ENCODE peak calls at places on chromosomes 4 and X, in nine cellular contexts. Q, K, D, O, A, C, Z, M and T are unnamed samples. For H3K36me3, the result is how much of the 10 kb centered on the place peaks cover.

GRCh38 chr4:40473578-40474388 is 138.7 kb downstream of the CHRNA9 start:
- DNase-seq in Q (no peak), K (no peak), D (no peak), O (no peak), A (peak), C (no peak), Z (peak), M (no peak), T (no peak)

GRCh38 chrX:76428243-76429130 is 977 bp downstream of the MAGEE1 start:
- DNase-seq in Q (peak), K (peak), D (peak), O (peak), A (peak), C (peak), Z (peak), M (peak), T (no peak)

GRCh38 chrX:56232221-56233082 is at the start of gene KLF8:
- DNase-seq in Q (no peak), K (peak), D (peak), O (peak), A (peak), C (peak), Z (peak), M (peak), T (peak)

GRCh38 chr4:7052923-7053715 is 9.9 kb downstream of the TADA2B start:
- DNase-seq in Q (no peak), K (no peak), D (no peak), O (peak), A (no peak), C (peak), Z (no peak), M (peak), T (no peak)

GRCh38 chrX:68824152-68824433 is 4.7 kb upstream of the EFNB1 start:
- DNase-seq in Q (no peak), K (no peak), D (no peak), O (no peak), A (no peak), C (no peak), Z (no peak), M (no peak), T (no peak)

GRCh38 chr4:156898373-156899117 is 73.1 kb downstream of the PDGFC start:
- DNase-seq in Q (no peak), K (no peak), D (no peak), O (no peak), A (no peak), C (no peak), Z (no peak), M (no peak), T (peak)

GRCh38 chr4:72169861-72170260 is 138.1 kb downstream of the NPFFR2 start:
- DNase-seq in Q (no peak), K (no peak), D (no peak), O (no peak), A (no peak), C (no peak), Z (no peak), M (no peak), T (no peak)

GRCh38 chr4:17894421-17894820 is 83.6 kb downstream of the NCAPG start:
- DNase-seq in Q (no peak), K (no peak), D (no peak), O (no peak), A (no peak), C (no peak), Z (no peak), M (no peak), T (no peak)

GRCh38 chr4:160375746-160376452 is 1273.0 kb downstream of the RAPGEF2 start:
- DNase-seq in Q (no peak), K (no peak), D (no peak), O (no peak), A (peak), C (no peak), Z (no peak), M (no peak), T (peak)

GRCh38 chr4:185144601-185145240 is 1.7 kb downstream of the SLC25A4 start:
- DNase-seq in Q (no peak), K (no peak), D (no peak), O (no peak), A (no peak), C (no peak), Z (no peak), M (no peak), T (no peak)

DNA sequence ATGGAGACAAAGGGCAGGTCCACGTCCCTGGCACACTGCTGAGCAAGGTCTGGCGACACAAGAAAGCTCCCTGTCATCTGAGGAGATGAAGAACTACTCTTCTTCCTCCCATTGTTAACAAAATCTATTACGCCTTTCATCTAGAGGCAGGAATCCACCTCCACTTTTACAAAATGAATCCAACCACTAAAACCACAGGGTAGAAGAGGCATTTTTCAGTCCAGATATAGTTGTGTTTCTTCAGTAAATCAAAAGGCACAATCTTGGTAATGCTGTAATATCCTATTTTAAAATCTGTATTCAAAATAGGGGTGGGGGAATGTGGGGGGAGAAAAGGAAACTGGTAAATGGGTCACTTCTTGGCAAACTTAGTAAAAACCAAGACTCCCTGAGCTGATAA is 101.4 kb downstream of the CDS1 start:
- DNase-seq in Q (no peak), K (no peak), D (no peak), O (no peak), A (no peak), C (no peak), Z (no peak), M (no peak), T (no peak)
- H3K36me3 ChIP-seq in Q (under half), K (under half), D (under half), O (under half), A (under half), C (half or more), Z (under half), M (under half), T (under half)

GRCh38 chr4:140061194-140061593 is 92.8 kb downstream of the MAML3 start:
- DNase-seq in Q (no peak), K (no peak), D (no peak), O (no peak), A (no peak), C (no peak), Z (no peak), M (no peak), T (no peak)
- H3K4me3 ChIP-seq in Q (no peak), K (no peak), D (no peak), O (no peak), A (no peak), C (no peak), Z (no peak), M (no peak), T (no peak)

GRCh38 chr4:150209140-150209829 is 131.0 kb downstream of the DCLK2 start:
- DNase-seq in Q (peak), K (peak), D (no peak), O (peak), A (peak), C (peak), Z (peak), M (peak), T (peak)
- TF ChIP-seq CTCF in Q (peak), K (peak), D (peak), O (peak), A (peak), C (peak), Z (peak), M (peak), T (peak)

GRCh38 chrX:119646515-119646914 is 40.3 kb upstream of the NKRF start:
- DNase-seq in Q (no peak), K (no peak), D (no peak), O (no peak), A (no peak), C (no peak), Z (no peak), M (no peak), T (no peak)
- H3K36me3 ChIP-seq in Q (under half), K (under half), D (under half), O (under half), A (under half), C (under half), Z (under half), M (under half), T (under half)